ENCODE peak calls at places on chromosomes 7 and 10, in seven cellular contexts. P is HuH-7; M is stimulated activated CD8-positive, alpha-beta memory T cell treated with anti-CD3 and anti-CD28 coated beads, Interleukin-4, amount 100 ng/mL, for 4 hours; Z is CD8-positive, alpha-beta memory T cell; U is NCI-H2081; F is ovary; E is WTC11. I is an unnamed sample.

GRCh38 chr10:118531105-118531851 is 64.2 kb downstream of the PRLHR start:
- DNase-seq in Z (no peak), M (no peak), U (no peak), P (no peak), E (no peak), F (no peak), I (no peak)

GRCh38 chr10:23892296-23892695 is 316.6 kb upstream of the KIAA1217 start:
- DNase-seq in U (no peak), M (no peak), E (no peak), P (no peak), F (no peak), Z (no peak), I (no peak)

GRCh38 chr7:116780966-116781365 is 81.4 kb upstream of the CAPZA2 start:
- DNase-seq in E (peak; percentile 13), F (no peak), M (no peak), Z (no peak), U (no peak), P (no peak), I (no peak)

GRCh38 chr10:45063605-45064231 is 63.0 kb downstream of the ZNF22 start:
- DNase-seq in E (no peak), M (no peak), Z (no peak), F (no peak), P (no peak), U (no peak), I (no peak)

GRCh38 chr7:149048805-149049204 is 20.5 kb upstream of the PDIA4 start:
- DNase-seq in F (no peak), M (no peak), Z (no peak), E (no peak), P (no peak), U (no peak), I (no peak)

GRCh38 chr7:100483101-100483727 is 513 bp upstream of the NYAP1 start:
- DNase-seq in Z (peak; percentile 77), P (peak; percentile 92), U (peak; percentile 47), F (peak; percentile 64), E (peak; percentile 83), M (peak; percentile 58), I (peak; percentile 84)

GRCh38 chr10:122139627-122140151 is 131.4 kb upstream of the BTBD16 start:
- DNase-seq in M (no peak), P (no peak), U (no peak), E (no peak), F (no peak), Z (no peak), I (no peak)

GRCh38 chr7:80821781-80822180 is 97.1 kb downstream of the SEMA3C start:
- DNase-seq in U (no peak), M (no peak), F (no peak), P (no peak), Z (no peak), E (no peak), I (no peak)

GRCh38 chr10:78464856-78465221 is 431.2 kb downstream of the RPS24 start:
- DNase-seq in U (no peak), E (no peak), F (no peak), Z (no peak), P (no peak), M (no peak), I (peak; percentile 42)

GRCh38 chr10:47420305-47421056 is 36.4 kb upstream of the ZNF488 start:
- DNase-seq in U (no peak), F (no peak), P (no peak), M (no peak), E (no peak), Z (no peak), I (no peak)

GRCh38 chr10:93859049-93859655 is 34.6 kb upstream of the SLC35G1 start:
- DNase-seq in U (peak; percentile 11), M (no peak), Z (no peak), P (no peak), F (no peak), E (no peak), I (no peak)

GRCh38 chr10:97601268-97602215 is 12.0 kb downstream of the C10orf62 start:
- DNase-seq in E (no peak), M (no peak), Z (no peak), F (no peak), U (no peak), P (no peak), I (no peak)

GRCh38 chr7:76267107-76267834 is 35.2 kb upstream of the HSPB1 start:
- DNase-seq in U (no peak), F (no peak), M (no peak), P (no peak), E (peak; percentile 59), Z (no peak), I (no peak)

GRCh38 chr7:44460325-44460724 is 30.1 kb downstream of the NUDCD3 start:
- DNase-seq in F (no peak), E (no peak), Z (peak; percentile 53), U (no peak), M (no peak), P (no peak), I (no peak)

GRCh38 chr7:99021941-99022560 is 121.9 kb downstream of the SMURF1 start:
- DNase-seq in Z (no peak), P (no peak), E (no peak), M (no peak), U (no peak), F (peak; percentile 2), I (no peak)

GRCh38 chr7:147913239-147913638 is 677.3 kb upstream of the C7orf33 start:
- DNase-seq in F (no peak), P (no peak), E (no peak), M (no peak), Z (no peak), U (no peak), I (no peak)

GRCh38 chr10:117647306-117647705 is 104.8 kb downstream of the EMX2 start:
- DNase-seq in P (no peak), Z (no peak), F (no peak), M (no peak), E (no peak), U (no peak), I (no peak)

GRCh38 chr7:148711191-148712102 is 12.7 kb downstream of the CUL1 start:
- DNase-seq in M (no peak), E (no peak), U (no peak), F (no peak), Z (no peak), P (no peak), I (no peak)